ENCODE peak calls at places on chromosomes 4 and X, in nine cellular contexts. C is posterior vena cava; L is activated CD8-positive, alpha-beta memory T cell treated with anti-CD3 and anti-CD28 coated beads for 1 hour; A is ELR; Z is T-helper 2 cell; N is H9; G is DMS53; O is nephron progenitor cell; H is stimulated activated naive CD8-positive, alpha-beta T cell treated with anti-CD3 and anti-CD28 coated beads, Interleukin-15, amount 100 ng/mL, for 72 hours. R is an unnamed sample.

GRCh38 chrX:154980330-154981115 is 42.0 kb downstream of the F8 start:
- DNase-seq in N (peak), H (peak), Z (peak), C (peak), L (peak), A (peak), G (peak), O (peak), R (peak)

GRCh38 chr4:41977709-41978108 is 3.8 kb upstream of the DCAF4L1 start:
- DNase-seq in H (no peak), L (no peak), C (no peak), N (no peak), G (peak), Z (no peak), A (peak), O (no peak), R (no peak)

GRCh38 chr4:9704551-9705332 is 76.7 kb upstream of the DRD5 start:
- DNase-seq in C (no peak), A (no peak), G (no peak), L (no peak), O (no peak), Z (no peak), H (no peak), N (peak), R (no peak)

GRCh38 chr4:20839957-20840356 is 139.7 kb downstream of the PACRGL start:
- DNase-seq in O (no peak), Z (no peak), G (peak), C (no peak), N (no peak), A (peak), H (no peak), L (no peak), R (no peak)

GRCh38 chr4:55866973-55867574 is 13.6 kb downstream of the EXOC1 start:
- DNase-seq in L (no peak), G (peak), Z (peak), O (no peak), N (no peak), C (no peak), A (peak), H (peak), R (no peak)

GRCh38 chr4:100165809-100166208 is 24.5 kb downstream of the DDIT4L start:
- DNase-seq in G (no peak), L (no peak), O (no peak), Z (peak), C (no peak), H (no peak), N (no peak), A (no peak), R (no peak)

GRCh38 chr4:123994917-123995316 is 598.3 kb downstream of the SPRY1 start:
- DNase-seq in C (no peak), Z (no peak), A (peak), L (no peak), H (no peak), N (no peak), O (no peak), G (peak), R (no peak)

GRCh38 chr4:148292596-148293175 is 149.5 kb downstream of the NR3C2 start:
- DNase-seq in O (no peak), Z (no peak), N (no peak), L (no peak), A (no peak), C (no peak), H (no peak), G (no peak), R (no peak)

R was measured in T1000.